ENCODE peak calls at places on chromosomes 12 and 14, in four cellular contexts. R, I, T and Q are unnamed samples.

GRCh38 chr12:66822961-66823360 is 144.1 kb upstream of the GRIP1 start:
- DNase-seq in I (no peak), R (no peak), T (no peak), Q (no peak)

GRCh38 chr12:3295648-3296408 is 195.2 kb upstream of the PRMT8 start:
- DNase-seq in I (peak), R (no peak), T (no peak), Q (no peak)

GRCh38 chr12:124786065-124786964 is 77.3 kb downstream of the SCARB1 start:
- DNase-seq in R (no peak), I (peak), T (peak), Q (no peak)

GRCh38 chr14:95495538-95496025 is 20.9 kb downstream of the SYNE3 start:
- DNase-seq in T (no peak), I (no peak), R (no peak), Q (no peak)

GRCh38 chr12:98126637-98127335 is 388.6 kb upstream of the TMPO start:
- DNase-seq in I (no peak), T (no peak), R (no peak), Q (no peak)

GRCh38 chr12:132154341-132154761 is 10.1 kb downstream of the NOC4L start:
- DNase-seq in I (no peak), T (no peak), R (no peak), Q (no peak)

GRCh38 chr14:40004871-40005503 is 572.8 kb upstream of the FBXO33 start:
- DNase-seq in T (no peak), I (no peak), R (no peak), Q (no peak)

GRCh38 chr12:108846320-108846719 is 11.1 kb downstream of the SSH1 start:
- DNase-seq in R (no peak), I (no peak), T (no peak), Q (no peak)

GRCh38 chr14:76371066-76371465 is 4.9 kb upstream of the ESRRB start:
- DNase-seq in R (no peak), T (no peak), I (no peak), Q (no peak)

GRCh38 chr14:89618821-89619551 is 202.0 kb upstream of the FOXN3 start:
- DNase-seq in T (peak), R (peak), I (peak), Q (no peak)

GRCh38 chr14:20610002-20610765 is 19.0 kb upstream of the RNASE12 start:
- DNase-seq in R (peak), I (peak), T (peak), Q (peak)

GRCh38 chr12:56266634-56267442 is at the start of gene COQ10A:
- DNase-seq in I (peak), T (peak), R (peak), Q (peak)

GRCh38 chr14:24058260-24058950 is 6.6 kb downstream of the CARMIL3 start:
- DNase-seq in R (peak), I (peak), T (peak), Q (peak)

GRCh38 chr12:54329756-54330155 is 4.8 kb downstream of the COPZ1 start:
- DNase-seq in T (no peak), R (no peak), I (no peak), Q (no peak)

GRCh38 chr12:2376855-2377657 is 324.3 kb downstream of the CACNA1C start:
- DNase-seq in T (no peak), I (no peak), R (no peak), Q (no peak)

GRCh38 chr12:2596441-2596840 is 198.3 kb upstream of the FKBP4 start:
- DNase-seq in T (no peak), R (no peak), I (no peak), Q (no peak)

GRCh38 chr14:55417955-55418354 is 6.3 kb upstream of the ATG14 start:
- DNase-seq in I (no peak), T (no peak), R (no peak), Q (no peak)

GRCh38 chr12:21813125-21813524 is 38.6 kb upstream of the KCNJ8 start:
- DNase-seq in T (no peak), R (no peak), I (no peak), Q (no peak)

GRCh38 chr12:6540181-6540877 is 6.0 kb downstream of the GAPDH start:
- DNase-seq in R (peak), I (peak), T (peak), Q (no peak)

GRCh38 chr14:65847065-65847847 is 434.7 kb downstream of the FUT8 start:
- DNase-seq in R (no peak), T (no peak), I (no peak), Q (no peak)

GRCh38 chr12:130804216-130804615 is 34.8 kb downstream of the STX2 start:
- DNase-seq in T (no peak), I (no peak), R (no peak), Q (no peak)

GRCh38 chr12:29589852-29590251 is 92.4 kb upstream of the OVCH1 start:
- DNase-seq in T (no peak), I (peak), R (no peak), Q (no peak)

GRCh38 chr12:80761818-80762217 is 45.1 kb downstream of the MYF5 start:
- DNase-seq in I (no peak), R (peak), T (no peak), Q (no peak)

GRCh38 chr14:91354979-91355685 is 62.5 kb downstream of the CCDC88C start:
- DNase-seq in I (no peak), T (no peak), R (no peak), Q (no peak)

GRCh38 chr12:92144631-92145480 is 790 bp downstream of the BTG1 start:
- DNase-seq in T (peak), R (peak), I (peak), Q (no peak)

GRCh38 chr14:77979666-77980351 is 179.9 kb downstream of the ADCK1 start:
- DNase-seq in T (no peak), I (peak), R (no peak), Q (no peak)

GRCh38 chr14:80872645-80873044 is 68.9 kb downstream of the CEP128 start:
- DNase-seq in R (no peak), T (no peak), I (no peak), Q (no peak)

GRCh38 chr12:6917491-6918231 is 3.3 kb downstream of the ENO2 start:
- DNase-seq in R (no peak), T (no peak), I (peak), Q (no peak)

GRCh38 chr12:118145113-118145797 is 9.3 kb downstream of the PEBP1 start:
- DNase-seq in I (no peak), R (no peak), T (no peak), Q (no peak)

GRCh38 chr14:40074169-40074568 is 641.9 kb upstream of the FBXO33 start:
- DNase-seq in R (no peak), I (no peak), T (no peak), Q (no peak)

GRCh38 chr12:3179731-3180130 is 102.6 kb downstream of the TSPAN9 start:
- DNase-seq in I (no peak), R (no peak), T (no peak), Q (no peak)

GRCh38 chr12:6965714-6966113 is 4.8 kb downstream of the PHB2 start:
- DNase-seq in I (no peak), T (no peak), R (no peak), Q (no peak)

GRCh38 chr12:41932470-41932991 is 212.1 kb downstream of the GXYLT1 start:
- DNase-seq in R (no peak), T (no peak), I (peak), Q (no peak)

GRCh38 chr12:62934799-62935674 is at the start of gene PPM1H:
- DNase-seq in R (peak), I (peak), T (no peak), Q (no peak)